ENCODE peak calls at places on chromosomes 11 and 22, in nine cellular contexts. M is right atrium auricular region, V is H1, X is uterus, A is HL-60, Z is cardiac fibroblast, W is sigmoid colon, O is fibroblast of the aortic adventitia, Q is PC-9. H is an unnamed sample.
A peak's percentile ranks its signal among the peaks of the same experiment; 100 is the strongest.

GRCh38 chr22:41793871-41794270 is 6.6 kb upstream of the CCDC134 start:
- DNase-seq in M (no peak), V (no peak), X (no peak), A (no peak), Z (no peak), W (no peak), O (no peak), Q (no peak), H (no peak)

GRCh38 chr11:88059326-88059725 is 115.9 kb downstream of the RAB38 start:
- DNase-seq in M (no peak), V (no peak), X (no peak), A (no peak), Z (peak; percentile 2), W (no peak), O (no peak), Q (no peak), H (peak; percentile 28)

GRCh38 chr11:102770191-102770590 is 10.2 kb downstream of the MMP10 start:
- DNase-seq in M (no peak), V (no peak), X (no peak), A (no peak), Z (no peak), W (no peak), O (no peak), Q (no peak), H (no peak)

GRCh38 chr11:92911478-92911877 is 58.0 kb upstream of the MTNR1B start:
- DNase-seq in M (no peak), V (no peak), X (no peak), A (no peak), Z (no peak), W (no peak), O (no peak), Q (no peak), H (no peak)

GRCh38 chr11:16788141-16789060 is 50.0 kb downstream of the C11orf58 start:
- DNase-seq in M (no peak), V (peak; percentile 94), X (peak; percentile 43), A (no peak), Z (peak; percentile 87), W (peak; percentile 80), O (peak; percentile 75), Q (peak; percentile 78), H (no peak)

GRCh38 chr11:86218125-86219081 is 26.1 kb upstream of the EED start:
- DNase-seq in M (peak; percentile 70), V (peak; percentile 79), X (peak; percentile 68), A (no peak), Z (peak; percentile 85), W (peak; percentile 77), O (peak; percentile 87), Q (peak; percentile 56), H (peak; percentile 66)

GRCh38 chr11:2173150-2173693 is 1.6 kb upstream of the TH start:
- DNase-seq in M (no peak), V (peak; percentile 79), X (no peak), A (no peak), Z (no peak), W (no peak), O (no peak), Q (no peak), H (no peak)

GRCh38 chr11:130102457-130103249 is 33.0 kb downstream of the APLP2 start:
- DNase-seq in M (no peak), V (no peak), X (no peak), A (no peak), Z (no peak), W (no peak), O (peak; percentile 51), Q (no peak), H (no peak)

GRCh38 chr22:46001046-46001425 is 24.1 kb upstream of the WNT7B start:
- DNase-seq in M (no peak), V (no peak), X (no peak), A (no peak), Z (no peak), W (no peak), O (no peak), Q (no peak), H (no peak)

GRCh38 chr22:27270818-27271510 is 530.6 kb downstream of the MN1 start:
- DNase-seq in M (no peak), V (no peak), X (no peak), A (no peak), Z (peak; percentile 26), W (no peak), O (no peak), Q (no peak), H (no peak)

GRCh38 chr22:27264184-27264583 is 537.4 kb downstream of the MN1 start:
- DNase-seq in M (no peak), V (no peak), X (no peak), A (no peak), Z (no peak), W (no peak), O (no peak), Q (no peak), H (no peak)

GRCh38 chr22:27262371-27262770 is 539.2 kb downstream of the MN1 start:
- DNase-seq in M (no peak), V (no peak), X (no peak), A (no peak), Z (no peak), W (no peak), O (no peak), Q (no peak), H (no peak)

GRCh38 chr22:27269751-27270586 is 531.6 kb downstream of the MN1 start:
- DNase-seq in M (no peak), V (no peak), X (no peak), A (no peak), Z (no peak), W (no peak), O (no peak), Q (no peak), H (no peak)

GRCh38 chr22:27267145-27267544 is 534.4 kb downstream of the MN1 start:
- DNase-seq in M (no peak), V (no peak), X (no peak), A (no peak), Z (no peak), W (no peak), O (peak; percentile 22), Q (no peak), H (no peak)
- TF ChIP-seq CTCF in M (no peak), V (no peak), X (no peak), A (no peak), Z (no peak), W (no peak), O (no peak), Q (no peak), H (no peak)

GRCh38 chr11:83035070-83035854 is 36.4 kb downstream of the RAB30 start:
- DNase-seq in M (no peak), V (no peak), X (no peak), A (no peak), Z (peak; percentile 46), W (no peak), O (peak; percentile 75), Q (no peak), H (no peak)

GRCh38 chr11:83034673-83035014 is 37.1 kb downstream of the RAB30 start:
- DNase-seq in M (no peak), V (no peak), X (no peak), A (no peak), Z (no peak), W (no peak), O (no peak), Q (no peak), H (no peak)

GRCh38 chr11:83033367-83033766 is 38.3 kb downstream of the RAB30 start:
- DNase-seq in M (no peak), V (no peak), X (no peak), A (no peak), Z (no peak), W (no peak), O (peak; percentile 49), Q (no peak), H (no peak)

GRCh38 chr11:83036701-83037100 is 35.0 kb downstream of the RAB30 start:
- DNase-seq in M (no peak), V (no peak), X (no peak), A (no peak), Z (no peak), W (no peak), O (no peak), Q (no peak), H (no peak)

DNA sequence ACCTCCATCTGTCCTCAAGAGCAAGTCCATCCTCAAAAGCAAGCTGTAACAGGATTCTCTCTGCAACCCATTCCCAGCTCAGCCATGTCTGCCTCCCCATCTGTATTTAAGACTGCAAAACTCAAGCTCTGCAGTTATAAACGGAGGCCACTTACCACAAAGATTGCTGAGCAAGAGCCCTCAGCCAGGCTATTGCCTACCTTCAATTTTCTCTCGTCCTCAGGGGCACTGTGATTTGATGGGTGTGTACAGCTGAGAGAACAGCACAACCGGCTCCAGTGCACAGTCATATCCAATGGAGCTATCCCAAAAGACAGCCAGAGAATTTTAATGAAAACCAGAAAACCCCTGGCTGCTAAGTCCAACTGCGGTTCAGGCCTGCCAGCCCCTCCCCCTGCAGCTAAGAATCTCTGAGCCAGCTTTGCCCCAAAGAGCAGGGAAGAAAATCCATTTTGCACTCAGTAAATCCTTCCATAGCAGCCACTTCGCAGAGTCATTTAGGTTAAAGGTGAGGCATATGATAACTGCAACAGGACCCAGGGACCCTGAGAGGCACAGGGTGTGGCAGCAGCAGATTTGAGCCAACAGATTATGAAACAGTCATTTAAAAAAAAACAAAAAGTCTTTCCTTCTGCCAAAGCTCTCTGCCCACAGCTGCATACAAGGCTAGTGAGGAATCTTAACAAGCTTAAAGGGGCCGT is 37.6 kb downstream of the RAB30 start:
- DNase-seq in M (peak; percentile 72), V (no peak), X (peak; percentile 56), A (no peak), Z (peak; percentile 85), W (peak; percentile 71), O (peak; percentile 97), Q (peak; percentile 79), H (peak; percentile 82)
- H3K4me3 ChIP-seq in M (peak overlapping the region; percentile 32), V (no peak overlapping the region), X (peak overlapping the region; percentile 14), A (no peak overlapping the region), Z (peak overlapping the region; percentile 26), W (peak overlapping the region; percentile 41), O (peak overlapping the region; percentile 60), Q (no peak overlapping the region), H (peak overlapping the region; percentile 20)

GRCh38 chr11:133342453-133342852 is 189.8 kb downstream of the OPCML start:
- DNase-seq in M (no peak), V (no peak), X (no peak), A (no peak), Z (no peak), W (no peak), O (no peak), Q (no peak), H (no peak)

GRCh38 chr11:133343951-133344350 is 188.3 kb downstream of the OPCML start:
- DNase-seq in M (no peak), V (no peak), X (no peak), A (no peak), Z (peak; percentile 1), W (no peak), O (no peak), Q (peak; percentile 48), H (peak; percentile 22)

GRCh38 chr11:133337905-133338536 is 194.3 kb downstream of the OPCML start:
- DNase-seq in M (no peak), V (no peak), X (no peak), A (no peak), Z (no peak), W (no peak), O (no peak), Q (no peak), H (no peak)

GRCh38 chr11:133338588-133338987 is 193.7 kb downstream of the OPCML start:
- DNase-seq in M (no peak), V (no peak), X (no peak), A (no peak), Z (no peak), W (no peak), O (no peak), Q (no peak), H (no peak)

GRCh38 chr11:133339495-133340140 is 192.7 kb downstream of the OPCML start:
- DNase-seq in M (no peak), V (no peak), X (no peak), A (no peak), Z (no peak), W (no peak), O (no peak), Q (no peak), H (peak; percentile 31)
- TF ChIP-seq CTCF in M (no peak), V (no peak), X (no peak), A (no peak), Z (no peak), W (no peak), O (no peak), Q (no peak), H (no peak)

GRCh38 chr11:69862797-69863543 is 43.8 kb upstream of the FGF3 start:
- DNase-seq in M (no peak), V (no peak), X (no peak), A (no peak), Z (no peak), W (no peak), O (no peak), Q (peak; percentile 17), H (no peak)
- H3K4me3 ChIP-seq in M (no peak overlapping the region), V (no peak overlapping the region), X (no peak overlapping the region), A (no peak overlapping the region), Z (no peak overlapping the region), W (no peak overlapping the region), O (no peak overlapping the region), Q (no peak overlapping the region), H (no peak overlapping the region)